ENCODE peak calls at places on chromosomes 7 and 10, in four cellular contexts. N, Z, B and C are unnamed samples. For H3K4me1, the result is how much of the 10 kb centered on the place peaks cover.

GRCh38 chr7:146659732-146660131 is 543.1 kb downstream of the CNTNAP2 start:
- DNase-seq in N (no peak), Z (no peak), B (no peak), C (no peak)

GRCh38 chr10:125249948-125250347 is 89.6 kb upstream of the CTBP2 start:
- DNase-seq in N (no peak), Z (no peak), B (no peak), C (no peak)

GRCh38 chr10:50600286-50600685 is 23.5 kb downstream of the SGMS1 start:
- DNase-seq in N (no peak), Z (no peak), B (no peak), C (no peak)

GRCh38 chr10:14099885-14100284 is 230.8 kb downstream of the FRMD4A start:
- DNase-seq in N (no peak), Z (no peak), B (no peak), C (no peak)

GRCh38 chr7:158344706-158345300 is 242.8 kb downstream of the PTPRN2 start:
- DNase-seq in N (no peak), Z (no peak), B (no peak), C (peak)

GRCh38 chr7:16646427-16647081 is 573 bp downstream of the BZW2 start:
- DNase-seq in N (no peak), Z (peak), B (no peak), C (no peak)

GRCh38 chr7:59986-60675 is 132.2 kb upstream of the FAM20C start:
- DNase-seq in N (no peak), Z (no peak), B (no peak), C (no peak)

GRCh38 chr10:122587099-122587725 is 26.7 kb downstream of the DMBT1 start:
- DNase-seq in N (no peak), Z (no peak), B (no peak), C (no peak)

GRCh38 chr7:73741600-73741999 is 3.0 kb upstream of the ABHD11 start:
- DNase-seq in N (no peak), Z (no peak), B (no peak), C (no peak)

GRCh38 chr10:27713906-27714305 is 31.7 kb downstream of the MKX start:
- DNase-seq in N (no peak), Z (peak), B (no peak), C (no peak)

GRCh38 chr10:8033812-8034665 is 20.4 kb upstream of the GATA3 start:
- DNase-seq in N (no peak), Z (no peak), B (no peak), C (no peak)

GRCh38 chr7:8133955-8134733 is 127.8 kb downstream of the ICA1 start:
- DNase-seq in N (no peak), Z (no peak), B (no peak), C (no peak)

GRCh38 chr10:43200538-43201390 is 62.5 kb downstream of the CSGALNACT2 start:
- DNase-seq in N (no peak), Z (peak), B (no peak), C (no peak)

GRCh38 chr7:149003018-149003417 is 25.3 kb downstream of the PDIA4 start:
- DNase-seq in N (no peak), Z (no peak), B (no peak), C (no peak)

GRCh38 chr7:28573059-28573553 is 160.8 kb downstream of the CREB5 start:
- DNase-seq in N (no peak), Z (no peak), B (no peak), C (no peak)

GRCh38 chr7:34761627-34762026 is 103.6 kb downstream of the NPSR1 start:
- DNase-seq in N (no peak), Z (no peak), B (no peak), C (no peak)

GRCh38 chr10:29555746-29556481 is 78.9 kb downstream of the SVIL start:
- DNase-seq in N (peak), Z (no peak), B (no peak), C (no peak)

GRCh38 chr10:97584060-97584797 is at the start of gene HOGA1:
- DNase-seq in N (peak), Z (peak), B (peak), C (no peak)

GRCh38 chr7:123229426-123229825 is 29.7 kb upstream of the SLC13A1 start:
- DNase-seq in N (no peak), Z (no peak), B (no peak), C (no peak)

GRCh38 chr10:43420369-43421200 is 11.6 kb upstream of the HNRNPF start:
- DNase-seq in N (no peak), Z (peak), B (peak), C (peak)

GRCh38 chr10:100359529-100360150 is 12.6 kb downstream of the SCD start:
- DNase-seq in N (no peak), Z (no peak), B (no peak), C (no peak)

GRCh38 chr7:79182283-79182682 is 271.2 kb downstream of the MAGI2 start:
- DNase-seq in N (peak), Z (no peak), B (no peak), C (no peak)

GRCh38 chr10:102231357-102232318 is 5.5 kb downstream of the ELOVL3 start:
- DNase-seq in N (no peak), Z (peak), B (peak), C (peak)

GRCh38 chr7:79734158-79734557 is 280.7 kb upstream of the MAGI2 start:
- DNase-seq in N (peak), Z (no peak), B (no peak), C (no peak)

GRCh38 chr7:17236603-17237002 is 61.8 kb upstream of the AHR start:
- DNase-seq in N (no peak), Z (no peak), B (no peak), C (no peak)

GRCh38 chr10:73971636-73972354 is 26.1 kb upstream of the VCL start:
- DNase-seq in N (no peak), Z (no peak), B (no peak), C (no peak)
- H3K4me1 ChIP-seq in N (under half), Z (under half), B (under half), C (under half)

GRCh38 chr7:151340794-151341356 is 737 bp upstream of the NUB1 start:
- DNase-seq in N (no peak), Z (no peak), B (no peak), C (no peak)
- TF ChIP-seq CTCF in N (no peak), Z (no peak), B (no peak), C (no peak)

DNA sequence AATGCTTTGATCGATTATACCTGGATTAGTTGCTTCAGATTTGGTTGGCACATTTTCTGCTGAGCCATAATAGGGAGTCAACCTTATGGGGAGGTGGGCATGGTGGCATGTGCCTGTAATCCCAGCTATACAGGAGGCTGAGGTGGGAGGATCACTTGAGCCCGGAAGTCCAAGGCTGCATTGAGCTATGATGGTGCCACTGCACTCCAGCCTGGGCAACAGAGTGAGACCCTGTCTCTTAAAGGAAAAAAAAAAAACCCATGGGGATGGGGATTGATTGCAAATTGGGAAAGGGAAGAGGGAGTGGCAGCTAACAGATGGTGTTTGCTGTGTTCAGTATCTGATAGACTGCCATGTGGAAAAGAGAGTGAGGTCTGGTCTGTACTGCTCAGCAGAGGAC is 11.1 kb downstream of the STK17A start:
- DNase-seq in N (no peak), Z (no peak), B (no peak), C (no peak)
- H3K4me1 ChIP-seq in N (under half), Z (under half), B (under half), C (half or more)

GRCh38 chr10:31031205-31031665 is 430 bp downstream of the ZNF438 start:
- DNase-seq in N (no peak), Z (no peak), B (no peak), C (no peak)

GRCh38 chr10:31032515-31033132 is 959 bp upstream of the ZNF438 start:
- DNase-seq in N (no peak), Z (peak), B (peak), C (no peak)

GRCh38 chr10:31030800-31031199 is 865 bp downstream of the ZNF438 start:
- DNase-seq in N (no peak), Z (no peak), B (no peak), C (no peak)

GRCh38 chr10:31033166-31033565 is 1.5 kb upstream of the ZNF438 start:
- DNase-seq in N (no peak), Z (no peak), B (no peak), C (no peak)

DNA sequence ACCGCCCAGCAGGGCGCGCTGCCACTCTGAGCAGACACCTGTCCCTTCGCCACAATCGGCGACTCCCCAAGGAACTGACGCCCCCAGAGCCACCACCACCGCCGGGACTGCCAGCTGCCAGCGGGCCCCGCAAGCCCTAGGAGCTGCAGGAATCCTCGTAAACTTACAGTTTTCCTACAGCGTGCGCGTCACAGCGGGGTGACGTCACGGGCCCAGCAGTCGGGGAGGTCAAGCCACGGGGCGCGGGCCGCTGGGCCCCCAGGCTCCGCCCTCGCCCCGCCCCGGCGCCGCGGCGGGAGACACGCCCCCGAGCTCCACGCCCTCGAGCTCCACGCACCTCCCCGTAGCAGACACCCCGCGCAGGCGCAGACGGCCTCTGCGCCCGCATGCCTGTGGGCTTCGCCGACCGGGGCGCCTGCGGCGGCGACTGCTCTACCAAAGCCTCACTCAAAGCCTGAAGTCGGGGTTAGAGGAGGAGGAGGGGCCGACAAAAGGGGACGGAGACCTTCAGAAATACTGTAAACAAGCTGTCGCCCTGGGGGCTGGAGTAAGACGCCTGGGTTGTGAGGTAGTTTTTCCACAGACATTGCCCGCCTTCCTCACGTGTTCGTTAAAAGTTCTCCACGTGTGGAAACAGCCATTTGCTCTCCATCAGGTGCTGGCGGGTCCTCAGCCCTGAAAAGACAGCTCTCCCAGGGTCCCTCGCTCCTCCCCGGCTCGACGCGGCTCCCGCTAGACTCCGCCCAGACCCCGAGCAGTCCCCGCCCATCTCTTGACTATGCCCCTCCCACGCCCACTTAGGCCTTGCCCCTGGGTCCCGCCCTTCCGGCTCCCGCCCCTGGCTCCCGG is at the start of gene ZNF438:
- DNase-seq in N (peak), Z (peak), B (peak), C (peak)
- TF ChIP-seq CTCF in N (peak), Z (no peak), B (peak), C (peak)